ENCODE peak calls at places on chromosomes 4 and X, in six cellular contexts. H is CD8-positive, alpha-beta memory T cell; I is endothelial cell of umbilical vein; A is AG09309; D is psoas muscle; Q is fibroblast of lung. V is an unnamed sample.

GRCh38 chrX:130086414-130087207 is 23.7 kb downstream of the ELF4 start:
- DNase-seq in D (peak; percentile 57), Q (no peak), H (peak; percentile 53), I (no peak), A (no peak), V (no peak)

GRCh38 chr4:87498446-87498900 is 30.7 kb downstream of the SPARCL1 start:
- DNase-seq in I (no peak), A (peak; percentile 28), D (no peak), Q (peak; percentile 86), H (no peak), V (no peak)

GRCh38 chrX:71489540-71489939 is 43.4 kb upstream of the OGT start:
- DNase-seq in Q (no peak), A (peak; percentile 34), I (no peak), H (no peak), D (no peak), V (no peak)

GRCh38 chrX:124338733-124339514 is 6.5 kb downstream of the TEX13D start:
- DNase-seq in Q (no peak), I (no peak), D (no peak), H (peak; percentile 31), A (no peak), V (no peak)

GRCh38 chr4:2281575-2282343 is 19.9 kb upstream of the MXD4 start:
- DNase-seq in H (peak; percentile 85), I (no peak), A (no peak), D (no peak), Q (no peak), V (no peak)

GRCh38 chr4:23972202-23972601 is 82.4 kb upstream of the PPARGC1A start:
- DNase-seq in D (no peak), A (no peak), H (no peak), Q (no peak), I (no peak), V (no peak)

GRCh38 chr4:47926667-47927258 is 12.4 kb upstream of the NFXL1 start:
- DNase-seq in D (no peak), H (peak; percentile 25), A (peak; percentile 2), Q (peak; percentile 52), I (peak; percentile 49), V (peak; percentile 87)

GRCh38 chr4:95340191-95340590 is 208.6 kb downstream of the UNC5C start:
- DNase-seq in A (no peak), D (no peak), I (no peak), Q (no peak), H (no peak), V (no peak)

GRCh38 chrX:44507292-44507691 is 35.4 kb downstream of the FUNDC1 start:
- DNase-seq in I (no peak), Q (no peak), H (no peak), D (no peak), A (no peak), V (no peak)

GRCh38 chrX:115649461-115650063 is 88.6 kb downstream of the PLS3 start:
- DNase-seq in H (no peak), A (no peak), D (no peak), I (no peak), Q (peak; percentile 9), V (peak; percentile 62)

GRCh38 chrX:114611018-114611619 is 27.2 kb downstream of the HTR2C start:
- DNase-seq in A (no peak), H (no peak), Q (peak; percentile 51), D (no peak), I (peak; percentile 31), V (peak; percentile 64)

GRCh38 chrX:44058339-44058738 is 85.1 kb upstream of the NDP start:
- DNase-seq in D (no peak), A (no peak), H (no peak), I (no peak), Q (no peak), V (no peak)

DNA sequence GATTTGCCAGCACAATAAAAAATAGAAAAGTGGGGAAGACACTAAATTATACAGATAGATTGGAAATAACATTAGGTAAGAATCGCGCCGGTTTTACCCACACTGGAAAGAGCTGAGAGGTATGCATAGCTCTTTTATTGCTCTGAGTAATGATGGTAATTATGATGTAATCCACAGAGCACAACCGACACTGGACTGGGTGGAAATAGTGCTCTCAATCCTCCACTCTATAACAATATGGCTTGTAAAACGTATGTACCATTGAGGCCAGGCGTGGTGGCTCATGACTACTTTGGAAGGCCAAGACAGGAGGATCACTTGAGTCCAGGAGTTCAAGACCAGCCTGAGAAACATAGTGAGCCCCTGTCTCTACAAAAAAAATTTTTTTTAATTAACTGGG is 104.3 kb upstream of the RAPGEF2 start:
- DNase-seq in Q (no peak), I (no peak), A (peak; percentile 64), H (no peak), D (no peak), V (no peak)
- H3K4me3 ChIP-seq in Q (no peak overlapping the region), I (no peak overlapping the region), A (no peak overlapping the region), H (no peak overlapping the region), D (no peak overlapping the region), V (no peak overlapping the region)

GRCh38 chrX:2829066-2829430 is 318 bp downstream of the GYG2 start:
- DNase-seq in H (no peak), A (no peak), Q (no peak), I (no peak), D (no peak), V (peak; percentile 88)

GRCh38 chrX:2829469-2830246 is 928 bp downstream of the GYG2 start:
- DNase-seq in D (no peak), I (no peak), Q (no peak), A (no peak), H (no peak), V (peak; percentile 59)

GRCh38 chrX:2828404-2829065 is at the start of gene GYG2:
- DNase-seq in H (no peak), I (no peak), D (no peak), A (no peak), Q (peak; percentile 58), V (peak; percentile 94)

GRCh38 chrX:2831471-2832228 is 2.9 kb downstream of the GYG2 start:
- DNase-seq in H (no peak), Q (no peak), A (no peak), I (no peak), D (no peak), V (peak; percentile 30)
- H3K4me3 ChIP-seq in H (no peak overlapping the region), Q (no peak overlapping the region), A (no peak overlapping the region), I (no peak overlapping the region), D (no peak overlapping the region), V (peak overlapping the region; percentile 53)

DNA sequence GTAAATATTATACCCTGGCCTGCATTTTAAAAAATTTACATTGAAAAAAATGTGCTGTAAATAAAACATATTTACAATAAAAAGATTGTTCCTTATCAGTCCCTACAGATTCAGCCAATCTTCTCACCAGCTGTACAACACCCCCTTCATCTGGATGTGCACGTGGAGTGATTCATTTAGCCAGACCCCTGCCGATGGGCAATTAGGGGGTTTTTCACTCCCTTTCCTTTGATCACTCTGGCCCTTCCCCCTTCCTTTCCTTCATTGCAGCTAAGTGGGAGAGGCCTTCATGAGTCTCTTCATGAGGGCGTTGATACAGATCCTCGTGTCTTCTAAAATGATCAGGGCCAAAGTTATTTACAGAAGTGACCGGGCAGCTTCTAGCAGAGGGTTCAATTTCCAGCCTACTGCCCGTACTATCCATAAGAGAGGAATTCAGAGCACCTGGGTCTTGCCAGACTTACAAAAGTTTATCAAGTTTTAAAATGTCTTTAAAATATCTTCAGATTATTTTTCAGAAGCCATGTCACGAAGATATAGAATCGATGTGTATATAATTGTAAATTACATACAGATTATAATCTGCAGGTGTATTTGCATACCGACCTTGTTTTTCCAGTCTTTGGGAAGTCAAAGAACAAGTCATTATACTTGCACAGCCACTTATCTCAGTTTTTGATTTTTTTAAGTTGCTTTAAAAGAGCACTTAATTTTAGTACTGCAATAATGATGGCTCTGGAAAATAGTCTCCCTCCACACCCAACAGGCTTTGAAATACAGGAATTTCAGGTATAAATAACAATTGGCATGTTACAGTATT is 21.4 kb upstream of the RASL11B start:
- DNase-seq in A (no peak), D (no peak), Q (no peak), H (no peak), I (no peak), V (peak; percentile 65)
- H3K4me3 ChIP-seq in A (no peak overlapping the region), D (no peak overlapping the region), Q (no peak overlapping the region), H (no peak overlapping the region), I (no peak overlapping the region), V (no peak overlapping the region)

DNA sequence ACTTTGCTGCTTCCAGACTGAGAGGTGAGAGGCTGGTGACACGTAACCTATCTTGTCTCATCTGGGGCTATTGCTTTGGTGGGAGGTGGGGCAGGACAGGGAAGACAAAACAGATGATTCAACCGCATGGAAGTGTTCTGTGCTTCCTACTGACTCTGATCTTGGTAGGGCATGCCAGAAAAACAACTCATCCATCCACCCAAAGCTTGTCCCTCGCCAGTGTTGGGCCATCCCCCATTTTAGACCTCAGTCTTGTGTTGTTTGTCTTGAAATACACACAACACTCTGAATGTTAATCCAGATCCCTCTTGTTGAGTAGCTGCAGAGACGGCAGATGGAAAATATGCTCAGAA is 351 bp downstream of the CHRNA9 start:
- DNase-seq in Q (no peak), I (no peak), A (no peak), H (no peak), D (no peak), V (no peak)
- H3K4me3 ChIP-seq in Q (no peak overlapping the region), I (no peak overlapping the region), A (no peak overlapping the region), H (no peak overlapping the region), D (no peak overlapping the region), V (no peak overlapping the region)

GRCh38 chrX:11461181-11462001 is 168.2 kb downstream of the AMELX start:
- DNase-seq in H (no peak), A (no peak), D (no peak), Q (no peak), I (peak; percentile 51), V (no peak)
- H3K4me3 ChIP-seq in H (no peak overlapping the region), A (no peak overlapping the region), D (no peak overlapping the region), Q (no peak overlapping the region), I (no peak overlapping the region), V (no peak overlapping the region)

V was measured in endodermal cell.